ENCODE peak calls at places on chromosomes 1 and 21, in ten cellular contexts. A is aorta; B is NCI-H460; Y is germinal center; O is activated CD8-positive, alpha-beta T cell treated with anti-CD3 and anti-CD28 coated beads for 36 hours; K is fibroblast of the conjunctiva; F is activated CD4-positive, alpha-beta T cell treated with anti-CD3 and anti-CD28 coated beads, Interleukin-2, amount 10 ng/mL, durations not matched to agents 7 days and 5 days; T is cardiac muscle cell; V is kidney glomerular epithelial cell; G is AG09309. C is an unnamed sample.

GRCh38 chr1:17375651-17376050 is 3.7 kb downstream of the PADI6 start:
- DNase-seq in A (no peak), B (no peak), Y (no peak), O (no peak), K (no peak), F (no peak), T (no peak), V (no peak), G (no peak), C (no peak)

GRCh38 chr1:67431156-67431765 is 1.1 kb upstream of the SERBP1 start:
- DNase-seq in A (no peak), B (no peak), Y (no peak), O (no peak), K (no peak), F (no peak), T (no peak), V (no peak), G (no peak), C (no peak)

GRCh38 chr1:113109908-113110554 is 37.0 kb downstream of the LRIG2 start:
- DNase-seq in A (no peak), B (peak; percentile 87), Y (no peak), O (no peak), K (peak; percentile 82), F (no peak), T (no peak), V (no peak), G (peak; percentile 93), C (no peak)

GRCh38 chr1:42841010-42841409 is 5.4 kb upstream of the ZNF691 start:
- DNase-seq in A (no peak), B (no peak), Y (no peak), O (no peak), K (no peak), F (no peak), T (no peak), V (no peak), G (no peak), C (no peak)

GRCh38 chr1:107135466-107135865 is 5.4 kb upstream of the NTNG1 start:
- DNase-seq in A (no peak), B (peak; percentile 24), Y (peak; percentile 17), O (peak; percentile 18), K (no peak), F (peak; percentile 46), T (peak; percentile 83), V (peak; percentile 45), G (no peak), C (no peak)

GRCh38 chr1:42844592-42845140 is 1.7 kb upstream of the ZNF691 start:
- DNase-seq in A (no peak), B (no peak), Y (no peak), O (peak; percentile 22), K (no peak), F (no peak), T (no peak), V (no peak), G (no peak), C (no peak)

GRCh38 chr1:29682918-29683314 is 446.6 kb downstream of the PTPRU start:
- DNase-seq in A (no peak), B (no peak), Y (no peak), O (no peak), K (no peak), F (no peak), T (peak; percentile 50), V (no peak), G (no peak), C (no peak)

GRCh38 chr1:244191581-244191980 is 140.5 kb downstream of the ZBTB18 start:
- DNase-seq in A (no peak), B (no peak), Y (no peak), O (no peak), K (no peak), F (no peak), T (no peak), V (no peak), G (no peak), C (no peak)

GRCh38 chr1:160217466-160218165 is 12.4 kb downstream of the PEA15 start:
- DNase-seq in A (peak; percentile 83), B (no peak), Y (no peak), O (no peak), K (no peak), F (no peak), T (no peak), V (no peak), G (no peak), C (no peak)

GRCh38 chr21:44399151-44399954 is 45.9 kb downstream of the TRPM2 start:
- DNase-seq in A (peak; percentile 72), B (no peak), Y (no peak), O (no peak), K (no peak), F (no peak), T (no peak), V (no peak), G (no peak), C (no peak)

GRCh38 chr1:40944326-40944725 is 35.2 kb upstream of the CTPS1 start:
- DNase-seq in A (no peak), B (no peak), Y (no peak), O (no peak), K (peak; percentile 70), F (no peak), T (no peak), V (peak; percentile 67), G (peak; percentile 46), C (no peak)

GRCh38 chr1:119472463-119473175 is 34.4 kb upstream of the HSD3B1 start:
- DNase-seq in A (no peak), B (no peak), Y (no peak), O (no peak), K (no peak), F (no peak), T (no peak), V (no peak), G (no peak), C (no peak)

C was measured in natural killer cell.